ENCODE peak calls at places on chromosomes 1 and 21, in six cellular contexts. I is mammary epithelial cell, X is heart left ventricle, K is HFF-Myc, S is epithelial cell of esophagus, E is IMR-90. A is an unnamed sample.

GRCh38 chr21:39041815-39042214 is 141.4 kb downstream of the PSMG1 start:
- DNase-seq in I (no peak), X (no peak), K (no peak), S (no peak), E (no peak), A (no peak)

GRCh38 chr1:234205966-234206365 is 167.3 kb upstream of the COA6 start:
- DNase-seq in I (no peak), X (no peak), K (no peak), S (no peak), E (no peak), A (no peak)

GRCh38 chr1:100631015-100631521 is 88.5 kb upstream of the VCAM1 start:
- DNase-seq in I (peak), X (no peak), K (peak), S (no peak), E (peak), A (no peak)

GRCh38 chr1:37682334-37682987 is 9.9 kb upstream of the CDCA8 start:
- DNase-seq in I (peak), X (peak), K (no peak), S (peak), E (peak), A (peak)

GRCh38 chr1:183804382-183804781 is 538 bp upstream of the RGL1 start:
- DNase-seq in I (no peak), X (no peak), K (no peak), S (no peak), E (no peak), A (peak)

GRCh38 chr1:43329995-43330751 is 7.4 kb upstream of the MPL start:
- DNase-seq in I (peak), X (peak), K (peak), S (peak), E (peak), A (no peak)

GRCh38 chr1:237341391-237341790 is 299.4 kb downstream of the RYR2 start:
- DNase-seq in I (no peak), X (no peak), K (no peak), S (no peak), E (no peak), A (no peak)

GRCh38 chr1:116347678-116348077 is 25.4 kb upstream of the ATP1A1 start:
- DNase-seq in I (no peak), X (no peak), K (no peak), S (no peak), E (no peak), A (no peak)

GRCh38 chr1:169119405-169119804 is 12.9 kb downstream of the ATP1B1 start:
- DNase-seq in I (peak), X (no peak), K (peak), S (peak), E (peak), A (no peak)

GRCh38 chr1:232979596-232979995 is 29.2 kb downstream of the NTPCR start:
- DNase-seq in I (no peak), X (no peak), K (no peak), S (no peak), E (no peak), A (no peak)

GRCh38 chr1:212147581-212148033 is 112.1 kb downstream of the DTL start:
- DNase-seq in I (no peak), X (no peak), K (no peak), S (peak), E (no peak), A (no peak)

GRCh38 chr1:85463666-85464496 is 1.1 kb downstream of the DDAH1 start:
- DNase-seq in I (no peak), X (no peak), K (no peak), S (no peak), E (no peak), A (no peak)

GRCh38 chr1:64536836-64537490 is 67.0 kb downstream of the CACHD1 start:
- DNase-seq in I (no peak), X (no peak), K (no peak), S (no peak), E (no peak), A (no peak)

GRCh38 chr1:184954232-184954995 is 19.9 kb downstream of the NIBAN1 start:
- DNase-seq in I (peak), X (no peak), K (no peak), S (peak), E (no peak), A (no peak)
- TF ChIP-seq CTCF in I (no peak), X (no peak), K (no peak), S (no peak), E (peak), A (no peak)

DNA sequence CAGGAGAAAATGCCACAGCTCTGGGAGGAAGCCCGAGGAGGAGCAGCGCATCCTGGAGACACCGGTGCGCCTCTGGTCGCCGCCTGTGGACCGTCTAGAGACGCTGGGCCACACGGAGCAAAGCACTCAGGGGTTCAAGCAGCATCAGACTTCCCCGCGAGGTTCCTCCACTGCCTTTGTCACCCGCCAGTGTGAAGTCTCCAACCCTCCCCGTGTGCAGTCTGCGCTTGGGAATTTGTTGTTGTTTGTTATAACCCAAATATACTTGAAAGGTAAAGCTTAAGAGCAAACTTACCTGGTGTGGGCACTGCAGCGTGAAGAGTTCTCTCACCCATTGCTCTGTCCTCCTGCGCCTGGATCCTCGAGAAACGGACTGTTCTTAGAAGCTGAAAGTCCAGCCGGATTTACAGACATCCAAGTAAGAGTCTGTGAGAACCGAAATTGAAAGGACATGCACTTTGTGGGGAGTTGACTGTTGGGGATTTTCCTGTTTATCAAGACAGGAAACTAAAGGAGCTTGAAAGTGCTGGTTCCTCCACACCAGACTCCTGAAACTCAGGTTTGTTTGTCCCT is at the start of gene GBP4:
- DNase-seq in I (peak), X (peak), K (no peak), S (peak), E (peak), A (no peak)
- TF ChIP-seq CTCF in I (no peak), X (no peak), K (no peak), S (no peak), E (no peak), A (no peak)

DNA sequence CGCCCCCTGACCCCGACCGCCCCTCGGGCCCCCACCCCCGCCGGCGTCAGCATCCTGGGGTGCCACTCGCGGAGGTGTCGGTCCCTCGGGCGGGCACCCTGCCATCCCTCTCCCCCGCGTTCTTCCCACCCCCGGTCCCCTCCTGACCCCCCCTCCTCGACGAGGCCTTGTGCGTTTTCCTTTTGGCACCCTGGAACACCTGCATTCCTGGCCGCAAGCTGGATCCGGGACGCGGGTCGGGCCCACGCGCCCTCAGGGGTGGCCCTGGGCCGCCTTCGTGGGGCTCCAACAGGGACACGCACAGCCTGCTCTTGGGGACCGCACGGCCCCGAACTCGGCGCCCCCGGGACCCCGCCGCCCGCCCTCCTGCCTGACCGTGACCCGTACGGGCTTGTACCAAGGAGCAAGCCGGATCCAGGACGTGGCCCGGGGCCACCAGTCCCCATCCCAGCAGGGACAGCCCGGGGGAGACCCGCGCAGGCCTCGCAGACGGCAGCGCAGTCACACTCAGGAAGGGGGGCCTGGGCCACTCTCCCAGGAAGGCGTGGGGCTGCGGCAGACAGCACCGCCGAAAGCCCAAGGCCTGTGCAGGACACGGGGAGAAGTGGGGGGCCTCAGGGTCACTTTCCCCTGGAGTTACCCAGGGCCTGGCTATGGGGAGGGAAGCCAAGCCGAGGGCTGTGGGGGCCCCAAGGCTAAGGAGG is 579 bp upstream of the SLC19A1 start:
- DNase-seq in I (no peak), X (peak), K (no peak), S (no peak), E (no peak), A (no peak)
- TF ChIP-seq CTCF in I (no peak), X (no peak), K (no peak), S (no peak), E (no peak), A (no peak)

GRCh38 chr1:246689409-246689997 is 34.7 kb upstream of the SCCPDH start:
- DNase-seq in I (peak), X (peak), K (peak), S (peak), E (peak), A (peak)
- TF ChIP-seq CTCF in I (peak), X (peak), K (peak), S (peak), E (peak), A (peak)